ENCODE peak calls at places on chromosomes 2 and 18, in five cellular contexts. U is astrocyte, C is AG09309, V is psoas muscle, G is AG10803. K is an unnamed sample.
A peak's percentile ranks its signal among the peaks of the same experiment; 100 is the strongest.

GRCh38 chr2:148602918-148603561 is 41.5 kb upstream of the EPC2 start:
- DNase-seq in G (no peak), C (no peak), U (no peak), V (no peak), K (no peak)

GRCh38 chr18:42030586-42031182 is 75.7 kb downstream of the PIK3C3 start:
- DNase-seq in U (peak; percentile 7), V (no peak), G (peak; percentile 24), C (no peak), K (peak; percentile 20)

GRCh38 chr2:16537347-16537746 is 128.3 kb downstream of the CYRIA start:
- DNase-seq in G (no peak), U (peak; percentile 7), C (no peak), V (no peak), K (peak; percentile 6)

GRCh38 chr2:177740718-177741117 is 331.9 kb downstream of the PDE11A start:
- DNase-seq in V (no peak), U (no peak), C (no peak), G (peak; percentile 74), K (peak; percentile 43)

GRCh38 chr18:2030647-2031046 is 540.7 kb downstream of the METTL4 start:
- DNase-seq in V (no peak), C (no peak), U (no peak), G (no peak), K (no peak)

GRCh38 chr2:204108301-204108700 is 171.7 kb downstream of the ICOS start:
- DNase-seq in U (peak; percentile 6), V (no peak), G (peak; percentile 7), C (no peak), K (peak; percentile 28)

GRCh38 chr18:5167827-5168226 is 29.2 kb downstream of the AKAIN1 start:
- DNase-seq in U (no peak), C (no peak), G (no peak), V (no peak), K (no peak)

GRCh38 chr2:72993147-72993546 is 75.8 kb downstream of the EMX1 start:
- DNase-seq in V (peak; percentile 44), C (no peak), U (no peak), G (peak; percentile 28), K (peak; percentile 41)

GRCh38 chr2:211408485-211408884 is 852.1 kb downstream of the CPS1 start:
- DNase-seq in G (no peak), U (peak; percentile 81), V (no peak), C (no peak), K (no peak)

GRCh38 chr2:98944786-98945185 is 8.8 kb upstream of the CRACDL start:
- DNase-seq in V (no peak), G (peak; percentile 48), C (no peak), U (peak; percentile 82), K (peak; percentile 56)

GRCh38 chr2:119483896-119484718 is 40.2 kb downstream of the SCTR start:
- DNase-seq in V (no peak), U (no peak), C (no peak), G (no peak), K (no peak)

GRCh38 chr2:233799087-233799665 is 21.0 kb downstream of the MROH2A start:
- DNase-seq in C (no peak), U (no peak), G (no peak), V (no peak), K (no peak)

GRCh38 chr2:871926-872680 is 78.5 kb upstream of the SNTG2 start:
- DNase-seq in V (no peak), U (no peak), G (no peak), C (no peak), K (no peak)

GRCh38 chr18:10497350-10497749 is 28.5 kb upstream of the NAPG start:
- DNase-seq in C (no peak), V (no peak), U (peak; percentile 29), G (peak; percentile 80), K (peak; percentile 22)

GRCh38 chr18:35478520-35479435 is 19.0 kb downstream of the INO80C start:
- DNase-seq in V (no peak), U (peak; percentile 79), G (peak; percentile 68), C (peak; percentile 39), K (peak; percentile 99)

GRCh38 chr18:27861539-27861938 is 315.4 kb downstream of the CDH2 start:
- DNase-seq in C (no peak), G (no peak), U (no peak), V (no peak), K (no peak)

GRCh38 chr18:77944533-77944932 is 694.9 kb downstream of the GALR1 start:
- DNase-seq in C (no peak), G (no peak), U (no peak), V (no peak), K (no peak)

GRCh38 chr18:12872408-12872807 is 11.6 kb downstream of the PTPN2 start:
- DNase-seq in U (no peak), V (no peak), G (no peak), C (no peak), K (no peak)

GRCh38 chr2:61750624-61751023 is 103.2 kb downstream of the FAM161A start:
- DNase-seq in U (peak; percentile 71), V (no peak), C (no peak), G (peak; percentile 61), K (peak; percentile 66)

GRCh38 chr2:31414601-31415241 is at the start of gene XDH:
- DNase-seq in G (no peak), U (no peak), V (no peak), C (no peak), K (no peak)

GRCh38 chr2:147255812-147256211 is 589.0 kb upstream of the ACVR2A start:
- DNase-seq in G (no peak), V (peak; percentile 49), C (no peak), U (no peak), K (no peak)

GRCh38 chr2:178846458-178846802 is 39.2 kb upstream of the TTN start:
- DNase-seq in G (no peak), U (peak; percentile 29), C (no peak), V (no peak), K (no peak)

GRCh38 chr2:187310696-187311095 is 137.4 kb downstream of the CALCRL start:
- DNase-seq in V (no peak), G (peak; percentile 40), C (no peak), U (no peak), K (peak; percentile 65)

GRCh38 chr2:212683346-212683745 is 144.7 kb upstream of the ERBB4 start:
- DNase-seq in C (no peak), U (peak; percentile 41), G (peak; percentile 13), V (no peak), K (peak; percentile 28)

GRCh38 chr2:234979204-234980167 is 27.7 kb downstream of the SH3BP4 start:
- DNase-seq in C (no peak), V (no peak), G (peak; percentile 83), U (no peak), K (no peak)

GRCh38 chr2:166417669-166418068 is 41.9 kb upstream of the SCN9A start:
- DNase-seq in G (peak; percentile 34), U (peak; percentile 53), C (no peak), V (no peak), K (peak; percentile 75)

GRCh38 chr2:119696494-119697030 is 17.6 kb downstream of the TMEM177 start:
- DNase-seq in G (no peak), V (no peak), C (no peak), U (no peak), K (no peak)

GRCh38 chr18:8493141-8493540 is 116.1 kb upstream of the RAB12 start:
- DNase-seq in C (no peak), G (no peak), V (no peak), U (no peak), K (no peak)

GRCh38 chr18:13580351-13580750 is 146.0 kb downstream of the FAM210A start:
- DNase-seq in U (no peak), G (no peak), C (no peak), V (no peak), K (no peak)

GRCh38 chr2:237873961-237874551 is 14.6 kb downstream of the RAMP1 start:
- DNase-seq in U (no peak), G (no peak), C (no peak), V (peak; percentile 45), K (no peak)

GRCh38 chr2:107932986-107933385 is 53.3 kb upstream of the SLC5A7 start:
- DNase-seq in C (no peak), V (no peak), U (no peak), G (peak; percentile 8), K (peak; percentile 28)
- TF ChIP-seq CTCF in C (peak; percentile 46), V (no peak), U (peak; percentile 48), G (peak; percentile 51), K (peak; percentile 42)

DNA sequence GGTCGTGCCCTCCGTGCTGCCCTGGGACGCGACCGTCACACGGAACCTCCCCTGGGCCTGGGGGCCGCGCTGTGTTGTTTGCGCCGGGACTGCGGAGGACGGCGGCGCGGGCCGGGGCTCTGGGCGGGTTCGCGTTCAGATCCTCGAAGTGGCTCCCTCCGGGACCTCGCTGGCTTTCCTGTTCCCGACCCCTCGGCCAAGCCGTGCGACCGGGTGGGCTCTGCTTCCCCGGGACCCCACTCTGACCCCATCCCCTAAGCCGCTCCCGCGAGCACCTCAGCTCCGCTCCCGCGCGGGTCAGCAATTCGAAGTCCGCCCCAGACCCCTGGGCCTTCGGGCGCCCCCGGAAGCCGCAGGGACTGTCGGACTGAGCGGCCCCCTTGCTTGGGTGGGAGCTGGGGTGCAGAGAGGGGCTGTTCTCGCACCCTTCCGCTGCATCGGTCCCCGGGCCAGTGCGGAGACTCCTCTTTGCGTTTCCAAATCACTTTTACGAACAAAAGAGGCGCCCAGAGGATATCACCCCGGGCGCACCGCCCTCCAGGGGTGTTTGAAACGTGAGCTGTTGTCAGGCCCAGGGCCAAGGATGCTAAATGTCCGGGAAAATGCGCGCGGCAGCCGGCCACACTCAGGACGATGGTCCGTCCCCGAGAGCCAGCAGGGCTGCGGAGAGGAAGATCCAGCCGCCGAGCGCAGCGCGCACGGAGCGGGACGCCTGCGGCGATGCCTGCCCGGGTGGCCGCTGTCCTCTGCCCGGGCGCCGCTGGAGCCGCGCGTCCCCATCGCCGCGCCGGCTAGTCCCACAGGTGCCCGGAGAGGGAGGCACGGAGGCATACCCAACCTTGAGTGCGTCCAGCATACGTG is 73.5 kb downstream of the ZCCHC2 start:
- DNase-seq in U (peak; percentile 10), G (peak; percentile 12), V (no peak), C (no peak), K (peak; percentile 25)
- H3K4me3 ChIP-seq in U (peak overlapping the region; percentile 48), G (peak overlapping the region; percentile 7), V (peak overlapping the region; percentile 59), C (peak overlapping the region; percentile 43), K (peak overlapping the region; percentile 27)

GRCh38 chr2:17573085-17573805 is 32.7 kb downstream of the VSNL1 start:
- DNase-seq in C (no peak), V (no peak), G (no peak), U (peak; percentile 82), K (peak; percentile 46)
- TF ChIP-seq CTCF in C (peak; percentile 27), V (peak; percentile 36), G (peak; percentile 20), U (peak; percentile 24), K (no peak)

DNA sequence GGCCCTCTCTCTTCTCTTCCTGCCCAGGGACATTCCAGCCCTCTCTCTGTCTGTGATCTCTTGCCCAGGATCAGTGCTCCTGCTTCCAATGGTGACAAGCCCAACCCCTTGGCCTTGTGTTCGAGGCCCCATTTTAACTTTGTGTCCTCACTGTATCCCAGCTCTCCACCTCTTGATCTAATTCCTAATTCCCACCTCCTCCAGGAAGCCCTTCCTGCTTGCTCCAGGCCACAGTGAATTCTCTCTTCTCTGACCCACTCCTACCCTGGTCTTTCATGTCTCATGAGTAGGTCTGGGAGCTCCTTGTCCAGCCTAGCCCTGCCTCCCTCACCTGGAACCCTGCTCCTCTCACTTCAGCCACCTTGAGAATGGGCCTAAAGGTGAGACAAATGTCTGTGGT is 249.1 kb downstream of the CELF4 start:
- DNase-seq in G (no peak), C (no peak), V (no peak), U (no peak), K (no peak)
- H3K4me3 ChIP-seq in G (no peak overlapping the region), C (no peak overlapping the region), V (no peak overlapping the region), U (no peak overlapping the region), K (no peak overlapping the region)

GRCh38 chr2:114543106-114543806 is 100.8 kb downstream of the DPP10 start:
- DNase-seq in G (peak; percentile 1), V (no peak), U (no peak), C (no peak), K (no peak)
- TF ChIP-seq CTCF in G (peak; percentile 17), V (no peak), U (no peak), C (no peak), K (no peak)

GRCh38 chr2:52532956-52533355 is 1234.6 kb upstream of the CHAC2 start:
- DNase-seq in G (no peak), U (no peak), C (no peak), V (no peak), K (no peak)
- H3K4me3 ChIP-seq in G (no peak overlapping the region), U (no peak overlapping the region), C (no peak overlapping the region), V (no peak overlapping the region), K (no peak overlapping the region)